ENCODE peak calls at places on chromosomes 12 and 14, in seven cellular contexts. I is astrocyte of the cerebellum, G is heart right ventricle, H is AG09309, M is keratinocyte, S is hepatocyte, Q is GM12865. O is an unnamed sample.

GRCh38 chr12:12474931-12475485 is 87.7 kb downstream of the DUSP16 start:
- DNase-seq in Q (peak), G (no peak), S (no peak), I (no peak), H (no peak), M (no peak), O (no peak)

GRCh38 chr12:93571360-93571853 is 1.1 kb upstream of the SOCS2 start:
- DNase-seq in I (no peak), G (peak), S (peak), Q (peak), M (no peak), H (no peak), O (peak)

GRCh38 chr12:100632445-100632892 is 59.0 kb downstream of the GAS2L3 start:
- DNase-seq in I (no peak), G (no peak), H (no peak), M (no peak), Q (no peak), S (no peak), O (no peak)

GRCh38 chr12:106764738-106765137 is 9.7 kb upstream of the RIC8B start:
- DNase-seq in I (no peak), G (no peak), S (no peak), Q (no peak), H (no peak), M (no peak), O (no peak)

GRCh38 chr14:35441160-35441559 is 36.6 kb upstream of the NFKBIA start:
- DNase-seq in H (no peak), Q (no peak), S (no peak), M (no peak), I (no peak), G (no peak), O (no peak)

GRCh38 chr12:115710104-115710564 is 567.4 kb downstream of the MED13L start:
- DNase-seq in S (peak), G (peak), H (peak), I (no peak), M (no peak), Q (no peak), O (peak)

GRCh38 chr12:97927991-97928390 is 465.4 kb downstream of the RMST start:
- DNase-seq in G (no peak), M (no peak), I (no peak), S (no peak), H (no peak), Q (no peak), O (no peak)

GRCh38 chr14:73879027-73879426 is 7.6 kb upstream of the ZNF410 start:
- DNase-seq in G (no peak), M (no peak), S (no peak), H (no peak), I (no peak), Q (no peak), O (no peak)

GRCh38 chr14:80095623-80096022 is 115.7 kb downstream of the DIO2 start:
- DNase-seq in H (peak), Q (no peak), M (no peak), S (no peak), G (no peak), I (peak), O (peak)

GRCh38 chr12:132851465-132851864 is 22.8 kb upstream of the GOLGA3 start:
- DNase-seq in I (no peak), H (no peak), Q (no peak), M (no peak), S (no peak), G (no peak), O (no peak)

GRCh38 chr14:58305730-58306129 is 7.4 kb downstream of the ARID4A start:
- DNase-seq in H (no peak), M (no peak), S (no peak), G (no peak), I (no peak), Q (no peak), O (no peak)

DNA sequence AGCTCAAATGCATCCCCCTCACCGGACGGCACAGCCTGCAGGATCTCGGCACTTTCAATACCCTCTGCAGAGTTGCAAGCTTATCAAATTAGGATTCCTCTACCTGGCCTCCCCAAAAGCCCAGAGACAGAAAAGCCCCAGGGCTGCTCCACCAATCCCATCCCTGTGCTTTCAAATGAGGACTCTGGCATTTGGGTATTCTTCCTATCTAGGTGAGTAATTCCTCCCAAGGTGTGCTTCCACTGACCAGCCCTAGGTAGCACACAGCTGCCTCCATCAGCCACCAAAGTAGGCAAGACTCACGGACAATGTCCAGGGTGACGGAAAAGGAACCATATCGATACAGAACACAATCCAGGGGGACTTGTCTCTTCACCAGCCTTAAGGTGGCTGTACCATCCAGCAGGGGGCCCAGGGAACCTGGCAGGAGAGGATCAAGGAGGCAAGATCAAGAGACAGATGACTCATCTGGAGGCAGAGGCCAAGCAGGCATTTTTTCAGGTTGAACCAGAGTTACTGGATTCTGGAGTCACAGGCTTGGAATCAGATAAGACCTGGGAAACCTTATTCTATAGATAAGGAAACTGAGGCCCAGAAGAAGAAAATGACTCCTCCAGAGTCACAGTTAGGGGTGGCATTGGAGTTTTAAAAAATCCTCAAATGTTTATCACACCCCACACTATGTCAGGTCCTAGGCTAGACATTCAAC is 9.9 kb downstream of the PMEL start:
- DNase-seq in H (no peak), I (no peak), M (no peak), Q (peak), S (peak), G (no peak), O (no peak)
- TF ChIP-seq CTCF in H (peak), I (peak), M (peak), Q (peak), S (peak), G (no peak), O (peak)

GRCh38 chr12:19507823-19508222 is 68.5 kb downstream of the AEBP2 start:
- DNase-seq in Q (no peak), G (no peak), M (no peak), I (peak), H (no peak), S (no peak), O (peak)
- TF ChIP-seq CTCF in Q (no peak), G (peak), M (no peak), I (peak), H (peak), S (peak), O (peak)

DNA sequence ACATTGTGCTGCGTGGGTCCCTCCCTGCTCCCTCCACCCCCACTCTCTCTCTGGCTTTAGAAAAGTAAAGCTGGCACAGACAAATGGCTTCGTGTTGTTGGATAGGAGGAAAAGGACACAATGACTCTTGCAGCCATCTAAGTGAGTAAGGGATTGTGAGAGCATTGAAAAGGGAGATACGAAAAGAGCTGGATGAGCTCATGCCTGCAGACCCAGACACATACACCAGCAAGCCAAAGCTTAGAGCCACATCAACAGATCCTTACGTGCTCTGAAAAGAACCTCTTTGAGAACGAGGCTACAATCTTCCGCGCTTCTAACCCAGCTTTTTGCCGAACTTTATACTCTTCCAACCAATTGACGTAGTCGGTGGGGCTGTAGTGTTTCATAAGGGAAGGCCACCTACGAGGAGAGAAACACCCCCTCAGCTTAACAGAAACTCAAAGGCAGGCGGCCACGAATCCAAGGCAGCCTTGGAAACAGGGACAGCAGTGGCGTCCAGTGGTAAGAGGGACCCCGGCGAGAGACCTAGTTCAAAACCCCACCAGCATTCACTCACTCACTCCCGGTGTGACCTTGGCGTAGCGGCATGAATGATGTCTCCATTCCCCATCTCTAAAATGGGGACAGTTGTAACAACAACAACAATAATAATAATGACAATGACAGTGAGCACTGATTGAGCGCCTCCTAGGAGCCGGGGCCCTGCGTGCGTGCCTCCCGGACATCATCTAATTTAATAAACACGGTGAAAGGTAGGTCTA is 1.1 kb downstream of the FBXO21 start:
- DNase-seq in Q (no peak), H (peak), M (no peak), G (no peak), S (peak), I (peak), O (no peak)
- TF ChIP-seq CTCF in Q (no peak), H (no peak), M (no peak), G (no peak), S (no peak), I (no peak), O (no peak)

DNA sequence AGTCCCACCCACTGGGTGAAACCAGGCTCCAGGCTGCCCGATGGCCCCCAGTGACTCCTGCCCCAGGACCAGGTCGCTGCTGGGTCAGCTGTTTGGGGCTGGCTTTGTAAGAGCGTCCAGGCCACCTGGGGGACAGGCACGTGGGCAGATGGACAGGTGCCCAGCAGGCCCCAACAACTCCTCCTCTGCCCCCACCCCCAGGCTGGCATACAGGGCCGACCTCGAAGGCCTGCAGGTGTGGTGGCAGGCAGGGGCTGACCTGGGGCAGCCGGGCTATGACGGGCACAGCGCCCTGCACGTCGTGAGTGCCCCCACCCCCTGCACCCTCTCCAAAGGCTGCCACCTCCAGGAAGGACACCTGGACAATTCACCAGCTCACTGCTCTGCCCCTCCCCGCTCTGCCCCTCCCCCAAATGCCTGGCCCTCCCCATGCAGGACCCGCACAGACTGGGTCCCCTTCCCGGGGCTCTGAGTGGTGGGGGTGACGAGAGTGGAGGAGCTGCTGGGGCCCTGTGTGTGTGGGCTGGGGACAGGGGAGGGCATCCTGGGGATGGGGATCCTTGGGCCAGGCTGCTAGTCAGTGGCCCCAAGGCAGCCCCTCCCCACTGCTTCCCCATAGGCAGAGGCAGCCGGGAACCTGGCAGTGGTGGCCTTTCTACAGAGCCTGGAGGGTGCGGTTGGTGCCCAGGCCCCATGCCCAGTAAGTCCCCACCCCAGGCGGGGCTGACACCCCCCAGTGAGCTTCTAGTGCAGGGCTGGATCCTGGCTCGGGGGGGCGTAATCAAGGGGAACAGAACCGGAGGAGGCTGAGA is 26.0 kb downstream of the ASPG start:
- DNase-seq in S (no peak), G (peak), Q (no peak), H (no peak), I (no peak), M (no peak), O (no peak)
- TF ChIP-seq CTCF in S (no peak), G (no peak), Q (no peak), H (no peak), I (no peak), M (no peak), O (no peak)

GRCh38 chr12:56084958-56085543 is 5.1 kb downstream of the ERBB3 start:
- DNase-seq in G (no peak), Q (peak), I (no peak), S (peak), M (no peak), H (no peak), O (no peak)
- TF ChIP-seq CTCF in G (peak), Q (peak), I (peak), S (peak), M (peak), H (peak), O (peak)

DNA sequence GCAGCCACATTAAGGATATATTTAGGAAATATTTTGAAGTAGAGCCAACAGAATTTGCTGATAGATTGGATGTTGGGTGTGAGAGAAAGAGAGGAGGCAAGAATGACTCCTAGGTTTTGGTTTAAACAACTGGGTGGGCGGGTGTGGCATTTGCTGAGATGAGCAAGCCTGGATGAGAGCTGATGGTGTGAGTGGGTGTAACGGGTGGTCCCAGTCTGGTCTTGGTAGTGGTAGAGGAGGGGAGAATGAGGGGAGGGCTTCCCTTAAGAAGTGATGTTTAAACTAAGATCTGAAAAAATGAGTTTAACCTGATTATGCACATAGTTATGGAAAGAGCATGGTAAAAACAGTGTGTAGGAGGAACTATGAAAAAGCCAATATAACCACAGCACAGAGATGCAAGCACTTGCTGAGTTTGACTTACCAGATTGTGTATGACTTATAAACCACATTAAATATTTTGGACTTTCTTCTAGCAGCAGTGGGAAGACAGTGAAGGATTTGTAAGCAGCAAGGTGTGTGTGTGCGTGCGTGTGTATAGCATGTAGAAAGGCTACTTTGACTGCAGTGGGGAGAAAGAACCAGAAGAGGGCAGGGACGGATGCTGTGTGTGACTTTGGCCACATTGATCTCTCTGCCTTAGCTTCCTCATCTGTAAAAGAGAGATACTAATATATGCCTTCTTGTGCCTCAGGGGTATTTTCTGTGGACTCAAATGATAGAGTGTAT is 139.7 kb downstream of the PRIMA1 start:
- DNase-seq in I (no peak), M (no peak), Q (peak), G (no peak), H (no peak), S (peak), O (no peak)
- TF ChIP-seq CTCF in I (peak), M (peak), Q (peak), G (peak), H (no peak), S (peak), O (no peak)

O was measured in AG09319.